ENCODE peak calls at places on chromosomes 11 and 22, in four cellular contexts. M is H9, F is mesenchymal stem cell, A is IMR-90. R is an unnamed sample.
A peak's percentile ranks its signal among the peaks of the same experiment; 100 is the strongest.

GRCh38 chr11:9169595-9170295 is 78.3 kb upstream of the SCUBE2 start:
- DNase-seq in A (peak; percentile 34), F (peak; percentile 32), M (no peak), R (no peak)

GRCh38 chr11:57941875-57942274 is 81.8 kb upstream of the OR9Q1 start:
- DNase-seq in F (no peak), M (no peak), A (no peak), R (no peak)

GRCh38 chr22:50139843-50140415 is 30.6 kb upstream of the PANX2 start:
- DNase-seq in F (no peak), A (no peak), M (no peak), R (no peak)

GRCh38 chr22:35312198-35313059 is 12.7 kb downstream of the TOM1 start:
- DNase-seq in M (no peak), A (peak; percentile 82), F (no peak), R (peak; percentile 75)

GRCh38 chr11:67500818-67501584 is 4.2 kb downstream of the PITPNM1 start:
- DNase-seq in A (no peak), M (no peak), F (no peak), R (no peak)

GRCh38 chr22:20782083-20782482 is 8.2 kb downstream of the SERPIND1 start:
- DNase-seq in M (no peak), A (peak; percentile 17), F (peak; percentile 36), R (peak; percentile 20)

GRCh38 chr11:44750440-44751005 is 23.8 kb downstream of the TSPAN18 start:
- DNase-seq in F (no peak), M (no peak), A (no peak), R (no peak)

GRCh38 chr11:78622666-78623065 is 48.0 kb upstream of the NARS2 start:
- DNase-seq in M (no peak), A (no peak), F (no peak), R (no peak)

GRCh38 chr22:23570681-23571080 is 9.4 kb downstream of the IGLL1 start:
- DNase-seq in M (no peak), A (no peak), F (no peak), R (no peak)

GRCh38 chr11:2882681-2883110 is 2.9 kb downstream of the CDKN1C start:
- DNase-seq in M (no peak), A (no peak), F (no peak), R (peak; percentile 73)

GRCh38 chr11:77753230-77753629 is 67.3 kb downstream of the RSF1 start:
- DNase-seq in M (no peak), F (no peak), A (no peak), R (no peak)

GRCh38 chr22:38685761-38686160 is 4.0 kb downstream of the TOMM22 start:
- DNase-seq in M (no peak), A (no peak), F (no peak), R (no peak)

DNA sequence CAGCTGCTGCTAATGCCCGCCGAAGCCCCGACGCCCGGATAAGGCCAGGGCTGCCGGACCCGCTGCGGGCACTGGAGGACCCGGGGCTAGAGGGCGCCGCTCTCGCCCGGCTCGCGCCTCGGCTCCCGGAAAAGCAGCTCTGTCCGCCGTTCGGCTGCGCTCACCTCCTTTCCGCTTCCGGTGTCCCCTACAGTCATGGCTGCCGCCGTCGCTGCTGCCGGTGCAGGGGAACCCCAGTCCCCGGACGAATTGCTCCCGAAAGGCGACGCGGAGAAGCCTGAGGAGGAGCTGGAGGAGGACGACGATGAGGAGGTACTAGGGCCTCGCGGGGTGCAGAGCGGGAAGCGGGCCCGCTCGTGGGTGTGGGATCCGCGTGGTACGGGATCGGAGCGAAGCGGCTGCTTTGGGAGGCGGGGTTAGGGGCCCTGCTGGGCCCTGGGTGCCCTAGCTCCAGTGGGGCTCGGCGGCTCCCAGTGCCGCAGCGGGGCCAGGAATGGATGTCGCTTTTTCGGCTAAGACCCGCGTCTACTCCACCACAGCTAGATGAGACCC is at the start of gene TOMM22:
- DNase-seq in M (peak; percentile 90), A (peak; percentile 83), F (peak; percentile 92), R (peak; percentile 86)
- H3K18ac ChIP-seq in M (peak within 1 kb of the TSS; percentile 88), A (no peak within 1 kb of the TSS), F (peak within 1 kb of the TSS; percentile 95), R (peak within 1 kb of the TSS; percentile 67)

DNA sequence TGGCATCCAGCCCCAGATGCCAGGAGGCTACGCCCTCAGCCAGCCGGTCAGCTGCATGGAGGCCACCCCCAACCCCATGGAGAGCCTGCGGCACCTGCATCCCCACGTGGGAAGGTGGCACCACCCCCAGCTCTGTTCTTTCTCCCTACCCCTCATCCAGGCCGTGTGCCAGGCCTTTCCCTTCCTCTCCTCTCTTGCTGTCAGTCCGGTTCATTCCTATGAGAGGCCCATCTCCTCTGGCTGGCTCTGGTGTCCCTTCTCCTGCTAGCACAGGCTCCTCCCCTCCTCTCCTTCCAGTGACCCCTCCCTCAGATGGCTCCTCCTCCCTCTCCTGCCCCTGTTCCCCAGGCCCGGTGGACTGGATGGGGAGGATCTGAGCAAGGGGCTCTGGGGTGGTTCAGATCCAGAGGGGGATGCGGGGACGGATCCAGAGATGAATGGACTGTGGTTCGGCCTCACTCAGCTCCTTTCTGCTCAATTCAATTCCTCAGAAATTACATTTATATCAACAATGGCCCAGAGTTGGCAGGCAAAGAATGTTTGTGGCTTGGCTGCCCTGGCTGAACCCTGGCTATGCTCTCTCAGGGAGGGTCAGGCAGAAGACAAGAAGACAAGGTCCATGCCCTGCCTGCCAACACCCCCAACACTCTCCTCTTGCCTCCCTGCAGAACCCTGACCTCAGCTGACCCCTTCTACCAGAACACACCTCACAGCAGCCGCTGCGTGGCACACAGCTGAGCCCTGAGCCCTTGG is 18.5 kb upstream of the LRRC10B start:
- DNase-seq in F (peak; percentile 24), A (peak; percentile 10), M (peak; percentile 74), R (no peak)
- H2AK5ac ChIP-seq in F (no peak overlapping the region), A (no peak overlapping the region), M (no peak overlapping the region), R (peak overlapping the region; percentile 24)

GRCh38 chr11:119605137-119605675 is 123.8 kb downstream of the NECTIN1 start:
- DNase-seq in M (no peak), A (no peak), F (no peak), R (no peak)
- H3K18ac ChIP-seq in M (no peak overlapping the region), A (no peak overlapping the region), F (no peak overlapping the region), R (no peak overlapping the region)

DNA sequence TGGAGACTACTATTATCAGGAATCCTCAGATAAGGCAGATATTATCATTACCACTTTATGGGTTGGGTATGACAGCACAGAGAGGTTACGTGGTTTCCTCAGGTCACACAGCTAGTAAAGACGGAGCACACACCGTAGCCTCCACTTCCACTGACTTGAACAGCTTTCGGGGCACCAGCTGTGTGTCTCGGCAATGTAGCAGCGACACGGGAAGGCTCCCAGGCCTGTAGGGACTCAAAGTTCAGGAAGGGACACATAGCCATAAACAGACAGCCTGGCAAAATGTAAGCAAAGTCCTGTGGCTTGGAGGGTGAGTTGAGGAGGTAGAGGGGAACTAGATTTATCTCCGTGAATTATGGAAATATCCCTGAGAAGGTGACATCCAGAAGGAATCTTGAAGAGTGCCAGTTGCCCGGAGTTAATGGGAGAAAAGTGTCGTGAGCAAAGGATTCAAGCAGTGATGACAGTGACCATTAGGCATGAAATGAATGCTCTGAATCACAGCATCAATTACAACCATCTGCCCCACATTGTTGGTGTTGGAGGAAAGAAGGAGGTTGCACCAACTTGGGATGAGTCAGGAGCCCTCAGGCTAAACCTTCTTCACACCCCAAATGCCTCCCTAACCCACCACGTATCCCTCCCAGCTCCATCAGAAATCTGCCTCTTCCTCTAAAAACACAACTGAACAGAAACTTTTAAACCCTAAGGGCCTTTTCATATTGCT is 106.7 kb upstream of the ASPHD2 start:
- DNase-seq in F (peak; percentile 43), A (peak; percentile 77), M (no peak), R (peak; percentile 98)
- H2AK5ac ChIP-seq in F (no peak overlapping the region), A (peak overlapping the region; percentile 59), M (no peak overlapping the region), R (no peak overlapping the region)

GRCh38 chr11:120597250-120597649 is 85.7 kb downstream of the GRIK4 start:
- DNase-seq in F (no peak), A (no peak), M (no peak), R (no peak)
- H3K18ac ChIP-seq in F (no peak overlapping the region), A (no peak overlapping the region), M (no peak overlapping the region), R (no peak overlapping the region)

DNA sequence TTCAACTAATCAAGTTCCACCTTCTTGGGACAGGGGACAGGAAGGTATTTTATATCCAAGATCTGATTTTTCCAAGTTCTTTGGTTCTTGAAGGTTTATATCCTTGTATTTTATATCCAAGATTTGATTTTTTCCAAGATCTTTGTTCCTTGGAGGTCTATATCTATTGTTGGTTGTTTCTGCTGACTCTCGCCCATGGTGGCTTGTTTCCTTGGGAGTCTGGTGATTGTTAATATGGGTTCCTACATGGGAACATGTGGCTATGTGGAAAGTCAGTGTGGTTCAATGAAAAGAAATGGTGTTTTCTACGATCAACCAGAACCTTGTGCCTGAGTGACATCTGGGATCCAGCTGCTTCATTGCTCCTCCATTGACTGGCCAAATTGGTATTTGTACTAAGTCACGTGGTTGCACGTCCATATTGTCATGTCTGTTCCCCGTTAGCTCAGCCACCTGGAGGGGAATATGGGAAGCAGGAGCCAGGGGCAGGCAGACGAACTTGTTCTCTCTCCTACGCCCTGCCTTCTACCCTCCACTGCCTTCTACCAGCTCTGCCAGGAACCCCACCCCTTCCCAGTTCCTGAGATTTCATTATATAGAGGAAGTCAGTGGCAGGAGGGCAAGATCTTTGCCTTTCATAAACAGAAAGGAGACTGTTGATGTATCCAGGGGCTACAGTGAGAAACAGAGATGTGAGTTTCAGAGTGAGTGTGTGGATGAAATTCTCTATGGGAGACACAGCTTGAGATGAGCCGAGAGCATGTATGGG is 11.1 kb upstream of the CSF2RB start:
- DNase-seq in A (no peak), F (no peak), M (no peak), R (no peak)
- H2AK5ac ChIP-seq in A (no peak overlapping the region), F (no peak overlapping the region), M (no peak overlapping the region), R (no peak overlapping the region)

DNA sequence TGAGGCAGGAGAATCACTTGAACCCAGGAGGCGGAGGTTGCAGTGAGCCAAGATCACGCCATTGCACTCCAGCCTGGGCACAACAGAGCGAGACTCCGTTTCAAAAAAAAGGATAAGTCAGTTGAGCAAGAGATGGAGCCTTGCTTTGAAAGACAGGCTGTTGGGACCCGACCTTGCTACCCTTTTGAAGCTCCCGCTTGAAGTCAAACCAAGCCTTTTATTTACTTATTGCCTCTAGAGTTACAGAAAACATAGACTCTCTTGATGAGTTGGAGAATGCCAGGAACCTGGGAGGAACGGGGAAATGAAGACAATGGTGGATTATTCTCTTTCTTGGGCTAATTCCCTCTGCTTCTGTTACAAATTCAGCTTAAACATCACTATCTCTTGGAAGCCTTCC is 4.9 kb downstream of the SYN3 start:
- DNase-seq in F (no peak), M (no peak), A (no peak), R (no peak)
- H3K18ac ChIP-seq in F (no peak overlapping the region), M (no peak overlapping the region), A (no peak overlapping the region), R (no peak overlapping the region)

GRCh38 chr11:71404209-71404608 is 44.0 kb downstream of the DHCR7 start:
- DNase-seq in F (no peak), A (no peak), M (no peak), R (no peak)
- H2AK5ac ChIP-seq in F (no peak overlapping the region), A (no peak overlapping the region), M (no peak overlapping the region), R (no peak overlapping the region)

GRCh38 chr11:68969386-68969785 is 11.4 kb downstream of the MRGPRD start:
- DNase-seq in M (peak; percentile 22), A (no peak), F (no peak), R (no peak)
- H3K18ac ChIP-seq in M (no peak overlapping the region), A (no peak overlapping the region), F (no peak overlapping the region), R (no peak overlapping the region)